ENCODE peak calls at places on chromosome 22, in seven cellular contexts. R is RPMI7951; M is neural progenitor cell; Q is stimulated activated CD8-positive, alpha-beta memory T cell treated with anti-CD3 and anti-CD28 coated beads, Interleukin-7, amount 100 ng/mL, for 24 hours; B is Caki2; G is stimulated activated CD4-positive, alpha-beta T cell treated with anti-CD3 and anti-CD28 coated beads, TNF-alpha, amount 100 ng/mL, for 4 hours; L is astrocyte of the spinal cord. X is an unnamed sample.

GRCh38 chr22:37126383-37126782 is 16.9 kb upstream of the TMPRSS6 start:
- DNase-seq in M (peak), R (no peak), L (no peak), Q (no peak), G (no peak), B (peak), X (peak)

GRCh38 chr22:50705219-50705691 is 32.6 kb downstream of the SHANK3 start:
- DNase-seq in B (no peak), R (peak), Q (no peak), L (peak), G (no peak), M (peak), X (peak)

GRCh38 chr22:25038239-25038638 is 85.7 kb downstream of the KIAA1671 start:
- DNase-seq in B (no peak), Q (no peak), G (no peak), R (no peak), L (no peak), M (no peak), X (no peak)

GRCh38 chr22:42343551-42344081 is 73.2 kb upstream of the TCF20 start:
- DNase-seq in M (peak), B (no peak), R (no peak), Q (no peak), G (no peak), L (no peak), X (peak)

GRCh38 chr22:49021926-49022815 is 805.5 kb downstream of the BRD1 start:
- DNase-seq in B (no peak), L (no peak), M (no peak), G (no peak), Q (no peak), R (no peak), X (no peak)

GRCh38 chr22:38267086-38267485 is 5.7 kb downstream of the TMEM184B start:
- DNase-seq in G (no peak), R (no peak), B (no peak), M (no peak), L (peak), Q (no peak), X (no peak)

GRCh38 chr22:20580179-20580578 is 72.8 kb downstream of the MED15 start:
- DNase-seq in B (no peak), R (no peak), M (no peak), Q (no peak), L (no peak), G (no peak), X (no peak)

GRCh38 chr22:49788492-49788891 is 39.2 kb downstream of the BRD1 start:
- DNase-seq in Q (no peak), R (no peak), M (no peak), B (no peak), G (no peak), L (no peak), X (no peak)

GRCh38 chr22:38180841-38181452 is 683 bp downstream of the PLA2G6 start:
- DNase-seq in R (no peak), B (peak), L (no peak), G (peak), M (no peak), Q (no peak), X (peak)

GRCh38 chr22:44892803-44893730 is 116.7 kb downstream of the PHF21B start:
- DNase-seq in Q (no peak), G (no peak), B (no peak), R (no peak), L (no peak), M (no peak), X (no peak)

GRCh38 chr22:47155131-47155885 is 392.9 kb downstream of the TBC1D22A start:
- DNase-seq in M (no peak), L (no peak), R (no peak), Q (no peak), G (no peak), B (no peak), X (no peak)

GRCh38 chr22:34992672-34993071 is 73.3 kb upstream of the ISX start:
- DNase-seq in G (no peak), R (peak), L (no peak), B (no peak), Q (no peak), M (no peak), X (peak)

GRCh38 chr22:29394931-29395581 is 6.7 kb upstream of the AP1B1 start:
- DNase-seq in L (peak), B (peak), Q (peak), M (peak), G (peak), R (peak), X (peak)

GRCh38 chr22:29206372-29207230 is 905 bp downstream of the EMID1 start:
- DNase-seq in G (no peak), L (no peak), R (no peak), Q (no peak), M (peak), B (no peak), X (no peak)

GRCh38 chr22:35971418-35972119 is 57.1 kb downstream of the RBFOX2 start:
- DNase-seq in L (peak), B (no peak), M (no peak), Q (no peak), R (peak), G (no peak), X (no peak)

GRCh38 chr22:31176923-31177322 is 16.9 kb downstream of the RNF185 start:
- DNase-seq in L (no peak), Q (no peak), B (no peak), G (no peak), R (no peak), M (no peak), X (no peak)

GRCh38 chr22:47563406-47564157 is 801.1 kb downstream of the TBC1D22A start:
- DNase-seq in L (no peak), Q (no peak), G (no peak), R (no peak), M (no peak), B (no peak), X (no peak)

GRCh38 chr22:43506487-43506886 is 94.7 kb downstream of the MPPED1 start:
- DNase-seq in R (no peak), B (no peak), L (no peak), Q (no peak), M (no peak), G (no peak), X (no peak)

GRCh38 chr22:23395476-23396361 is 184.4 kb downstream of the IGLL1 start:
- DNase-seq in B (no peak), Q (no peak), G (no peak), M (no peak), L (no peak), R (no peak), X (no peak)

GRCh38 chr22:19121631-19122142 is 525 bp downstream of the DGCR2 start:
- DNase-seq in R (peak), Q (no peak), B (peak), L (no peak), G (peak), M (peak), X (peak)

GRCh38 chr22:42282943-42283287 is 12.5 kb upstream of the TCF20 start:
- DNase-seq in G (no peak), L (no peak), Q (no peak), R (no peak), B (no peak), M (peak), X (no peak)

GRCh38 chr22:50524664-50525103 is 714 bp downstream of the SCO2 start:
- DNase-seq in G (no peak), Q (no peak), L (peak), B (no peak), R (peak), M (no peak), X (no peak)

GRCh38 chr22:20519558-20519957 is 12.1 kb downstream of the MED15 start:
- DNase-seq in R (no peak), Q (no peak), B (no peak), M (no peak), G (no peak), L (no peak), X (no peak)